ENCODE peak calls at places on chromosomes 13 and 19, in ten cellular contexts. F is uterus, S is body of pancreas, Q is heart left ventricle, I is esophagus muscularis mucosa, V is gastrocnemius medialis, M is right lobe of liver, H is transverse colon, Z is tibial nerve, D is K562. X is an unnamed sample.

GRCh38 chr13:29464105-29464679 is 131.3 kb downstream of the SLC7A1 start:
- DNase-seq in F (no peak), S (no peak), Q (peak; percentile 69), I (no peak), V (no peak), M (no peak), H (no peak), Z (no peak), D (no peak), X (no peak)

GRCh38 chr13:24688111-24688510 is 7.9 kb downstream of the ATP12A start:
- DNase-seq in F (no peak), S (no peak), Q (no peak), I (no peak), V (no peak), M (no peak), H (no peak), Z (no peak), D (no peak), X (no peak)

GRCh38 chr13:82962422-82962821 is 919.9 kb downstream of the SLITRK1 start:
- DNase-seq in F (no peak), S (no peak), Q (no peak), I (no peak), V (no peak), M (no peak), H (no peak), Z (no peak), D (peak; percentile 13), X (no peak)

GRCh38 chr19:28595722-28596121 is 617.2 kb downstream of the UQCRFS1 start:
- DNase-seq in F (no peak), S (no peak), Q (no peak), I (no peak), V (no peak), M (no peak), H (no peak), Z (no peak), D (no peak), X (no peak)

GRCh38 chr13:29849071-29849541 is 1.3 kb downstream of the UBL3 start:
- DNase-seq in F (no peak), S (peak; percentile 31), Q (peak; percentile 31), I (no peak), V (no peak), M (no peak), H (peak; percentile 31), Z (peak; percentile 46), D (peak; percentile 10), X (peak; percentile 44)

GRCh38 chr19:19451429-19452240 is 46.2 kb downstream of the GATAD2A start:
- DNase-seq in F (no peak), S (no peak), Q (no peak), I (no peak), V (no peak), M (no peak), H (no peak), Z (no peak), D (no peak), X (no peak)

GRCh38 chr13:27620377-27621115 is at the start of gene LNX2:
- DNase-seq in F (peak; percentile 98), S (peak; percentile 98), Q (peak; percentile 99), I (peak; percentile 99), V (peak; percentile 99), M (peak; percentile 99), H (peak; percentile 99), Z (peak; percentile 96), D (peak; percentile 93), X (peak; percentile 99)

GRCh38 chr13:107205318-107206112 is 637.6 kb upstream of the ARGLU1 start:
- DNase-seq in F (peak; percentile 55), S (peak; percentile 61), Q (peak; percentile 48), I (no peak), V (peak; percentile 14), M (peak; percentile 69), H (peak; percentile 61), Z (peak; percentile 64), D (peak; percentile 49), X (peak; percentile 86)

GRCh38 chr13:41985788-41986508 is 25.0 kb upstream of the VWA8 start:
- DNase-seq in F (no peak), S (no peak), Q (no peak), I (no peak), V (no peak), M (no peak), H (no peak), Z (no peak), D (no peak), X (no peak)

GRCh38 chr13:95743192-95743591 is 66.3 kb downstream of the DNAJC3 start:
- DNase-seq in F (no peak), S (no peak), Q (no peak), I (no peak), V (no peak), M (no peak), H (no peak), Z (no peak), D (no peak), X (no peak)

DNA sequence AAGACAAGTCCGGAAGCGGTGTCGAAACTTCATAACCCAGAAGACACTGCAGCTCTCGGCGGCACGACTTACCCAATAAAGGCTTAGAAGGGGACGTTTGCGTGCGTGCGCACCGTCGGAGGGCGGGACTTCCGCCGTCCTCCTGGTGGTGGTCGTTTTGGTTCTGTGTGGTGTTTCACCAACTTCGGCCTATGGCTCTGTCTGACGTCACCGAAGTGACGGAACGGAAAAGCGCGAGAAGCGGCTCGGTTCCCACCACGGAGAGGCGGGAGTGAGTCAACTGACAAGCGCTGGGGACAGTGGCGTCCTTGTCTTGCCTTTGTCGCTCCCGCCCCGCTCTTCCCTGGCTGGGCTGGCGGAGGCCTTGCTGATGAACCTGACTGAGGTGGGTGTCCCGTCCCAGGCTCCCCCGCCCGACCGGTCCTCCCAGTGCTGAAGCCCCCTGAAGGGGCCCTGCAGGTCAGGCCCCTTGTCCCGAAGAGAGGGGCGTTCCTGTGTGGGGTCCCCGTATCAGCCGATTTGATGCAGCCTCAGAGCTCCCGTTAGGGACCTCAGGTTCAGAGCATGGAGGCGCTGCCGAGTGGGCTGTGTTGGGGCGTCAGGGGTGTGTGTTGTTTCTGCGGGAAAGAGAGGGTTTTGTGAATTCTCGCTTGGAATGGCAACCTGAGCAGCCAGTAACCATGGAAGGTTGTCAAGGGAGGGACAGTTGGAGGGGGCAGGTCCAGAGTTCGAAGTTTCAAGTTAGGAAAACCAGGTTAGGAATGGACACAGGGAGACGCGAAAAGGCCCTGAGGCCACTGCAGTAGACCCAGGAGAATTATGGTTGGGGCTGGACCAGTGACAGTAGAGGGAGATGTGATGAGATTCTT is at the start of gene ZNF548:
- DNase-seq in F (peak; percentile 94), S (peak; percentile 97), Q (peak; percentile 98), I (peak; percentile 99), V (peak; percentile 98), M (peak; percentile 92), H (peak; percentile 95), Z (peak; percentile 95), D (peak; percentile 96), X (peak; percentile 99)
- TF ChIP-seq CTCF in F (no peak), S (peak; percentile 58), Q (peak; percentile 8), I (no peak), V (peak; percentile 28), M (no peak), H (peak; percentile 65), Z (peak; percentile 44), D (peak; percentile 32), X (peak; percentile 34)

DNA sequence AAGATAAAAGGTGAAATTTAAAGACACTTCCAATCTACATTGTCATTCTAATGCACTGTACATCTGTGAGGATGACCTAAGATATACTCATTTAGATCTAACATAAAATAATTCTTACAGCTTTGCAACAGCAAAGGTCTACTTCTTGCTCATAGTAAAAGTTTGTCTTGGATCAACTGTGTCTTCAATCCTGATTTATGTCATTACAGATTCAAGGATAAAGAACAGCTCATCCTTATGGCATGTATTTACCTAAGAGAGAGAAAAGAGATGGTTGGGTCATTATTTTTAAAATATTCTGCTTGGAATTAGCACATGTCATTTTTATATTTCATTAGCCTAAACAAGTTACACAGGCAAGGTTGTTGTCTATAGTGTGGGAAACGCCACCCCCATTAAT is 2193.1 kb downstream of the PCDH9 start:
- DNase-seq in F (no peak), S (no peak), Q (no peak), I (no peak), V (no peak), M (no peak), H (no peak), Z (no peak), D (no peak), X (no peak)
- H3K36me3 ChIP-seq in F (no peaks in the 10 kb centered on the region), S (no peaks in the 10 kb centered on the region), Q (no peaks in the 10 kb centered on the region), I (no peaks in the 10 kb centered on the region), V (no peaks in the 10 kb centered on the region), M (no peaks in the 10 kb centered on the region), H (no peaks in the 10 kb centered on the region), Z (no peaks in the 10 kb centered on the region), D (no peaks in the 10 kb centered on the region), X (no peaks in the 10 kb centered on the region)

GRCh38 chr13:114067381-114067885 is 65.0 kb downstream of the RASA3 start:
- DNase-seq in F (no peak), S (no peak), Q (peak; percentile 22), I (no peak), V (no peak), M (no peak), H (no peak), Z (no peak), D (no peak), X (no peak)
- TF ChIP-seq POLR2A in F (no peak), S (no peak), Q (no peak), I (no peak), V (no peak), M (no peak), H (no peak), Z (no peak), D (no peak), X (no peak)

GRCh38 chr19:30556230-30556711 is 184.1 kb downstream of the ZNF536 start:
- DNase-seq in F (no peak), S (no peak), Q (no peak), I (no peak), V (no peak), M (no peak), H (no peak), Z (no peak), D (no peak), X (no peak)
- TF ChIP-seq CTCF in F (no peak), S (no peak), Q (no peak), I (no peak), V (no peak), M (no peak), H (no peak), Z (no peak), D (no peak), X (no peak)

GRCh38 chr19:1047696-1048147 is 7.8 kb downstream of the ABCA7 start:
- DNase-seq in F (no peak), S (no peak), Q (no peak), I (no peak), V (no peak), M (no peak), H (peak; percentile 92), Z (no peak), D (peak; percentile 40), X (no peak)

GRCh38 chr19:1046836-1047695 is 7.2 kb downstream of the ABCA7 start:
- DNase-seq in F (no peak), S (no peak), Q (no peak), I (no peak), V (no peak), M (peak; percentile 24), H (peak; percentile 63), Z (no peak), D (no peak), X (no peak)

GRCh38 chr19:1049841-1050240 is 9.9 kb downstream of the ABCA7 start:
- DNase-seq in F (no peak), S (no peak), Q (no peak), I (no peak), V (no peak), M (no peak), H (no peak), Z (no peak), D (no peak), X (no peak)

GRCh38 chr19:1050989-1051788 is 11.3 kb downstream of the ABCA7 start:
- DNase-seq in F (no peak), S (no peak), Q (no peak), I (no peak), V (no peak), M (no peak), H (no peak), Z (no peak), D (no peak), X (no peak)

GRCh38 chr19:1049106-1049505 is 9.2 kb downstream of the ABCA7 start:
- DNase-seq in F (no peak), S (no peak), Q (no peak), I (no peak), V (no peak), M (no peak), H (no peak), Z (no peak), D (no peak), X (no peak)
- H3K36me3 ChIP-seq in F (no peaks in the 10 kb centered on the region), S (no peaks in the 10 kb centered on the region), Q (no peaks in the 10 kb centered on the region), I (no peaks in the 10 kb centered on the region), V (no peaks in the 10 kb centered on the region), M (no peaks in the 10 kb centered on the region), H (no peaks in the 10 kb centered on the region), Z (no peaks in the 10 kb centered on the region), D (peaks cover 66% of the 10 kb centered on the region), X (no peaks in the 10 kb centered on the region)

X was measured in testis.